ENCODE peak calls at places on chromosomes 6 and 20, in four cellular contexts. One of them, this sample, is unnamed.

GRCh38 chr6:137488736-137489409 is 5.3 kb downstream of the OLIG3 start:
- DNase-seq in GM12878: no peak
- DNase-seq in HepG2: no peak
- DNase-seq in K562: no peak
- DNase-seq in this sample: peak

GRCh38 chr20:42492285-42492684 is 697.4 kb downstream of the PTPRT start:
- DNase-seq in K562: no peak
- DNase-seq in GM12878: no peak
- DNase-seq in HepG2: no peak
- DNase-seq in this sample: no peak

GRCh38 chr6:123338394-123338793 is 298.4 kb downstream of the TRDN start:
- DNase-seq in K562: no peak
- DNase-seq in GM12878: no peak
- DNase-seq in HepG2: no peak
- DNase-seq in this sample: no peak

GRCh38 chr6:3315841-3316240 is 57.1 kb downstream of the PSMG4 start:
- DNase-seq in K562: no peak
- DNase-seq in GM12878: no peak
- DNase-seq in HepG2: no peak
- DNase-seq in this sample: no peak

GRCh38 chr6:34234667-34235604 is 1.7 kb upstream of the HMGA1 start:
- DNase-seq in GM12878: no peak
- DNase-seq in K562: peak
- DNase-seq in HepG2: no peak
- DNase-seq in this sample: no peak

GRCh38 chr20:25319241-25320034 is 71.2 kb downstream of the ABHD12 start:
- DNase-seq in GM12878: no peak
- DNase-seq in HepG2: no peak
- DNase-seq in K562: no peak
- DNase-seq in this sample: no peak

GRCh38 chr6:29005183-29005885 is at the start of gene ZNF311:
- DNase-seq in K562: peak
- DNase-seq in GM12878: no peak
- DNase-seq in HepG2: no peak
- DNase-seq in this sample: peak

GRCh38 chr20:25389381-25389857 is 1.2 kb downstream of the ABHD12 start:
- DNase-seq in HepG2: no peak
- DNase-seq in K562: no peak
- DNase-seq in GM12878: no peak
- DNase-seq in this sample: peak

GRCh38 chr6:112881828-112882227 is 534.7 kb downstream of the RFPL4B start:
- DNase-seq in GM12878: no peak
- DNase-seq in K562: no peak
- DNase-seq in HepG2: no peak
- DNase-seq in this sample: no peak

GRCh38 chr6:37735722-37736121 is 38.0 kb upstream of the MDGA1 start:
- DNase-seq in HepG2: no peak
- DNase-seq in K562: no peak
- DNase-seq in GM12878: no peak
- DNase-seq in this sample: no peak

GRCh38 chr6:113595921-113596376 is 261.2 kb upstream of the MARCKS start:
- DNase-seq in GM12878: no peak
- DNase-seq in HepG2: no peak
- DNase-seq in K562: no peak
- DNase-seq in this sample: no peak

GRCh38 chr6:148969679-148970078 is 222.8 kb downstream of the UST start:
- DNase-seq in HepG2: no peak
- DNase-seq in K562: no peak
- DNase-seq in GM12878: no peak
- DNase-seq in this sample: no peak

GRCh38 chr6:14068133-14068532 is 49.4 kb upstream of the CD83 start:
- DNase-seq in HepG2: no peak
- DNase-seq in GM12878: no peak
- DNase-seq in K562: no peak
- DNase-seq in this sample: no peak

GRCh38 chr6:13535306-13535705 is 39.1 kb upstream of the SIRT5 start:
- DNase-seq in GM12878: no peak
- DNase-seq in K562: no peak
- DNase-seq in HepG2: no peak
- DNase-seq in this sample: no peak

GRCh38 chr20:38809942-38810341 is 4.4 kb downstream of the PPP1R16B start:
- DNase-seq in K562: no peak
- DNase-seq in GM12878: no peak
- DNase-seq in HepG2: no peak
- DNase-seq in this sample: no peak

GRCh38 chr6:124999105-124999764 is 37.0 kb downstream of the RNF217 start:
- DNase-seq in K562: no peak
- DNase-seq in GM12878: no peak
- DNase-seq in HepG2: no peak
- DNase-seq in this sample: no peak

GRCh38 chr6:154751020-154751800 is 18.0 kb downstream of the SCAF8 start:
- DNase-seq in GM12878: no peak
- DNase-seq in HepG2: no peak
- DNase-seq in K562: no peak
- DNase-seq in this sample: no peak

GRCh38 chr6:9766240-9766915 is 648.5 kb downstream of the TFAP2A start:
- DNase-seq in K562: no peak
- DNase-seq in HepG2: no peak
- DNase-seq in GM12878: peak
- DNase-seq in this sample: no peak

GRCh38 chr20:24910461-24910860 is 38.6 kb upstream of the CST7 start:
- DNase-seq in K562: no peak
- DNase-seq in GM12878: no peak
- DNase-seq in HepG2: no peak
- DNase-seq in this sample: no peak

GRCh38 chr6:50361641-50362331 is 312.1 kb upstream of the DEFB112 start:
- DNase-seq in GM12878: no peak
- DNase-seq in K562: no peak
- DNase-seq in HepG2: no peak
- DNase-seq in this sample: no peak

GRCh38 chr20:36548704-36549627 is 7.6 kb downstream of the MYL9 start:
- DNase-seq in GM12878: no peak
- DNase-seq in HepG2: no peak
- DNase-seq in K562: no peak
- DNase-seq in this sample: no peak

GRCh38 chr6:111150577-111150976 is 63.3 kb downstream of the SLC16A10 start:
- DNase-seq in HepG2: no peak
- DNase-seq in GM12878: no peak
- DNase-seq in K562: no peak
- DNase-seq in this sample: no peak

GRCh38 chr6:113352029-113352801 is 504.9 kb upstream of the MARCKS start:
- DNase-seq in GM12878: no peak
- DNase-seq in HepG2: peak
- DNase-seq in K562: no peak
- DNase-seq in this sample: no peak

GRCh38 chr20:53847118-53847842 is 223.1 kb downstream of the BCAS1 start:
- DNase-seq in K562: no peak
- DNase-seq in HepG2: no peak
- DNase-seq in GM12878: no peak
- DNase-seq in this sample: no peak

GRCh38 chr20:4504814-4505213 is 216.9 kb upstream of the PRND start:
- DNase-seq in K562: no peak
- DNase-seq in HepG2: no peak
- DNase-seq in GM12878: no peak
- DNase-seq in this sample: no peak

GRCh38 chr6:157092736-157093135 is 230.6 kb downstream of the TMEM242 start:
- DNase-seq in HepG2: no peak
- DNase-seq in K562: no peak
- DNase-seq in GM12878: no peak
- DNase-seq in this sample: no peak

GRCh38 chr6:167977717-167978467 is 19.6 kb upstream of the KIF25 start:
- DNase-seq in HepG2: no peak
- DNase-seq in GM12878: no peak
- DNase-seq in K562: no peak
- DNase-seq in this sample: no peak

GRCh38 chr6:15553736-15554294 is 109.0 kb downstream of the DTNBP1 start:
- DNase-seq in HepG2: no peak
- DNase-seq in K562: no peak
- DNase-seq in GM12878: no peak
- DNase-seq in this sample: no peak

GRCh38 chr6:3517350-3517749 is 60.5 kb upstream of the SLC22A23 start:
- DNase-seq in GM12878: no peak
- DNase-seq in HepG2: no peak
- DNase-seq in K562: no peak
- DNase-seq in this sample: no peak

GRCh38 chr20:64144144-64144912 is 19.9 kb upstream of the MYT1 start:
- DNase-seq in K562: no peak
- DNase-seq in HepG2: no peak
- DNase-seq in GM12878: no peak
- DNase-seq in this sample: no peak

GRCh38 chr6:20608905-20609304 is 74.6 kb downstream of the CDKAL1 start:
- DNase-seq in HepG2: no peak
- DNase-seq in K562: no peak
- DNase-seq in GM12878: no peak
- DNase-seq in this sample: no peak

GRCh38 chr20:25632940-25633790 is 9.4 kb upstream of the NANP start:
- DNase-seq in GM12878: no peak
- DNase-seq in HepG2: no peak
- DNase-seq in K562: no peak
- DNase-seq in this sample: no peak

GRCh38 chr6:108947114-108947854 is 99.1 kb downstream of the ARMC2 start:
- DNase-seq in K562: no peak
- DNase-seq in HepG2: no peak
- DNase-seq in GM12878: no peak
- DNase-seq in this sample: peak

GRCh38 chr20:6418732-6419131 is 295.9 kb upstream of the FERMT1 start:
- DNase-seq in K562: no peak
- DNase-seq in GM12878: no peak
- DNase-seq in HepG2: no peak
- DNase-seq in this sample: no peak

GRCh38 chr20:42204261-42204660 is 586.1 kb upstream of the CHD6 start:
- DNase-seq in GM12878: no peak
- DNase-seq in HepG2: peak
- DNase-seq in K562: no peak
- DNase-seq in this sample: peak

GRCh38 chr6:165571721-165572132 is 91.3 kb downstream of the PDE10A start:
- DNase-seq in HepG2: no peak
- DNase-seq in GM12878: no peak
- DNase-seq in K562: no peak
- DNase-seq in this sample: no peak

GRCh38 chr6:40788661-40789111 is 201.5 kb upstream of the LRFN2 start:
- DNase-seq in HepG2: no peak
- DNase-seq in K562: no peak
- DNase-seq in GM12878: no peak
- DNase-seq in this sample: peak

GRCh38 chr6:42974919-42975505 is 4.0 kb downstream of the PEX6 start:
- DNase-seq in GM12878: no peak
- DNase-seq in K562: no peak
- DNase-seq in HepG2: no peak
- DNase-seq in this sample: no peak

GRCh38 chr20:17471606-17472187 is 59.5 kb downstream of the BFSP1 start:
- DNase-seq in GM12878: no peak
- DNase-seq in HepG2: no peak
- DNase-seq in K562: no peak
- DNase-seq in this sample: no peak
- TF ChIP-seq NFIC in GM12878: no peak
- TF ChIP-seq NFIC in HepG2: no peak
- TF ChIP-seq NFIC in K562: no peak
- TF ChIP-seq NFIC in this sample: no peak

GRCh38 chr6:26571592-26572296 is 25.0 kb upstream of the ABT1 start:
- DNase-seq in K562: peak
- DNase-seq in GM12878: peak
- DNase-seq in HepG2: peak
- DNase-seq in this sample: peak
- H3K27ac ChIP-seq in K562: peak
- H3K27ac ChIP-seq in GM12878: peak
- H3K27ac ChIP-seq in HepG2: peak
- H3K27ac ChIP-seq in this sample: peak

DNA sequence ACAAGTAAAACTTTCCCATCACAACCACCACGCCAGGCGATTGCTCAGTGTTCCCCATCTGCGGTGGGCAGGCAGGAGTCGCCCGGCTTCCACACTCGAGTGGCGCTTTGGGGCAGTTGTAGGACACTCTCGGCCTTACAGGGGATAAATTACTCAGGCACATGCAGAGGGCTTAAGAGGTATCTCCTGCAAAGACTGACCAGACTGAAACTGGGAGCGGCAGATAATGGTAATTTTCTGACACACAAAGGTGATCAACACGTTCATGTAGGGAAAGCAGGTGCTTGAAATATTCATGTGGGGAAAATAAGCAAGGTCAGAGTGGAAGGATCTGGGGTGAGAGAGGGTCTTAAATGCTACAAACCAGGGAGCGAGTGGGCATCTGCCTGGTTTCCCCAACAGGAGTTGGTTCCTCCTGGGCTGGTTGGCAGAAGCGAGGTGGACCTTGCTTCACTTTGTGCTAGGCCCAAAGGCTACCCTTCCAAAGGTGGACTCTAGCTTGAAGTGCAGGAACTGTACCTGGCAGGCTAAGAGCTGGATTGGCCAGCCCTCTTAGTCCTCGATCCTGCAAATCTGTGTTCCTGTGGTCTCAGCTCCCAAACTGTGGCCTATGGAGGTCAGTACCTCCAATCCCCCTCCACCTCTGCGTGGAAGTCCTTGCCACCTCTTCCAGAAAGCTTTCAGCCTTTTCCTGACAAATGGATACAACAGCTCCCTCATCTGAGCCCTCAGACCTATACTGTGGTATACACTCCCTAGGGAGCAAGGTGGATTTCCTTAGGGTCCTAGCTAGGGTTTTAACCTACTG is 16.7 kb downstream of the PLAGL2 start:
- DNase-seq in HepG2: no peak
- DNase-seq in K562: no peak
- DNase-seq in GM12878: no peak
- DNase-seq in this sample: peak
- TF ChIP-seq NFIC in HepG2: no peak
- TF ChIP-seq NFIC in K562: no peak
- TF ChIP-seq NFIC in GM12878: no peak
- TF ChIP-seq NFIC in this sample: no peak

DNA sequence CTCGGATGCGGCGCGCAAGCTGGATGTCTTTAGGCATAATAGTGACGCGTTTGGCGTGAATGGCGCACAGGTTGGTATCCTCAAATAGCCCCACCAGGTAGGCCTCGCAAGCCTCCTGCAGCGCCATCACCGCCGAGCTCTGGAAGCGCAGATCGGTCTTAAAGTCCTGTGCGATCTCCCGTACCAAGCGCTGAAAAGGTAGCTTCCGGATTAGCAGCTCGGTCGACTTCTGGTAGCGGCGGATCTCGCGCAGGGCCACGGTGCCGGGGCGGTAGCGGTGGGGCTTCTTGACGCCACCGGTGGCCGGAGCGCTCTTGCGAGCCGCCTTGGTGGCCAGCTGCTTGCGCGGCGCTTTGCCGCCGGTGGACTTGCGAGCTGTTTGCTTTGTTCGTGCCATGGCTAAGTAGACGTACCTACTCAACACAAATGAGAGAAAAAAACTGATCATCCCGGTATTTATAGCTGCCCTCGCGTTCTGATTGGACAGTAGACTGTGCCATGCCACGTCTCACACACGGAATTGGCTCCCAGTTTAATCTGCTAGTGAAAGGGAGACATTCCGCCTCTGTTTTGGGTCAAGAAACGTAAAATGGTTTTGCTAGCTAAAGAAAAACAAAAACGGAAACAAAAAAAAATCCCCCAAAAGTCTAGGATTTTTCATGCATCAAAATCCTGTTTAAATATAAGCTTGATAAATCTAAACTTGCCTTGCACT is 40.1 kb downstream of the OR2B2 start:
- DNase-seq in HepG2: no peak
- DNase-seq in K562: no peak
- DNase-seq in GM12878: peak
- DNase-seq in this sample: peak
- H3K27ac ChIP-seq in HepG2: no peak
- H3K27ac ChIP-seq in K562: no peak
- H3K27ac ChIP-seq in GM12878: peak
- H3K27ac ChIP-seq in this sample: peak

GRCh38 chr20:51801220-51801991 is 915 bp downstream of the SALL4 start:
- DNase-seq in HepG2: no peak
- DNase-seq in GM12878: no peak
- DNase-seq in K562: no peak
- DNase-seq in this sample: peak
- TF ChIP-seq NFIC in HepG2: no peak
- TF ChIP-seq NFIC in GM12878: no peak
- TF ChIP-seq NFIC in K562: no peak
- TF ChIP-seq NFIC in this sample: no peak

This sample was measured in SK-N-SH.